ENCODE peak calls at places on chromosomes 3 and 15, in seven cellular contexts. One of them, this sample, is unnamed.

GRCh38 chr3:4731543-4732111 is 238.5 kb downstream of the ITPR1 start:
- DNase-seq in tibial nerve: no peak
- DNase-seq in H1: no peak
- DNase-seq in A549: no peak
- DNase-seq in spleen: no peak
- DNase-seq in heart left ventricle: no peak
- DNase-seq in body of pancreas: no peak
- DNase-seq in this sample: no peak

GRCh38 chr15:36495464-36495863 is 84.0 kb upstream of the CDIN1 start:
- DNase-seq in tibial nerve: no peak
- DNase-seq in spleen: no peak
- DNase-seq in H1: no peak
- DNase-seq in body of pancreas: no peak
- DNase-seq in A549: no peak
- DNase-seq in heart left ventricle: no peak
- DNase-seq in this sample: no peak

GRCh38 chr3:52245322-52246263 is at the start of gene PPM1M:
- DNase-seq in spleen: peak
- DNase-seq in H1: no peak
- DNase-seq in A549: peak
- DNase-seq in body of pancreas: peak
- DNase-seq in heart left ventricle: peak
- DNase-seq in tibial nerve: no peak
- DNase-seq in this sample: peak

GRCh38 chr3:2495746-2496145 is 397.1 kb downstream of the CNTN4 start:
- DNase-seq in H1: no peak
- DNase-seq in body of pancreas: no peak
- DNase-seq in A549: no peak
- DNase-seq in heart left ventricle: no peak
- DNase-seq in tibial nerve: no peak
- DNase-seq in spleen: no peak
- DNase-seq in this sample: no peak

GRCh38 chr3:100561459-100562158 is 47.8 kb upstream of the ADGRG7 start:
- DNase-seq in H1: peak
- DNase-seq in A549: no peak
- DNase-seq in heart left ventricle: no peak
- DNase-seq in spleen: no peak
- DNase-seq in tibial nerve: no peak
- DNase-seq in body of pancreas: no peak
- DNase-seq in this sample: no peak

GRCh38 chr3:69294014-69294771 is 91.7 kb downstream of the FRMD4B start:
- DNase-seq in H1: no peak
- DNase-seq in body of pancreas: peak
- DNase-seq in spleen: no peak
- DNase-seq in A549: peak
- DNase-seq in heart left ventricle: no peak
- DNase-seq in tibial nerve: no peak
- DNase-seq in this sample: no peak

GRCh38 chr3:171906951-171907676 is 64.0 kb downstream of the TMEM212 start:
- DNase-seq in H1: no peak
- DNase-seq in tibial nerve: no peak
- DNase-seq in heart left ventricle: no peak
- DNase-seq in body of pancreas: no peak
- DNase-seq in A549: no peak
- DNase-seq in spleen: no peak
- DNase-seq in this sample: no peak

GRCh38 chr15:99731336-99732267 is 1.6 kb downstream of the LYSMD4 start:
- DNase-seq in spleen: no peak
- DNase-seq in H1: no peak
- DNase-seq in body of pancreas: peak
- DNase-seq in heart left ventricle: no peak
- DNase-seq in A549: no peak
- DNase-seq in tibial nerve: no peak
- DNase-seq in this sample: no peak

GRCh38 chr15:80906159-80906775 is 83.4 kb downstream of the MESD start:
- DNase-seq in body of pancreas: no peak
- DNase-seq in spleen: no peak
- DNase-seq in H1: no peak
- DNase-seq in A549: peak
- DNase-seq in heart left ventricle: no peak
- DNase-seq in tibial nerve: no peak
- DNase-seq in this sample: no peak

GRCh38 chr3:133973249-133973980 is 56.3 kb downstream of the SLCO2A1 start:
- DNase-seq in H1: no peak
- DNase-seq in tibial nerve: no peak
- DNase-seq in spleen: peak
- DNase-seq in heart left ventricle: no peak
- DNase-seq in A549: no peak
- DNase-seq in body of pancreas: no peak
- DNase-seq in this sample: no peak

GRCh38 chr3:37067577-37067976 is 74.3 kb downstream of the MLH1 start:
- DNase-seq in spleen: no peak
- DNase-seq in tibial nerve: no peak
- DNase-seq in body of pancreas: no peak
- DNase-seq in heart left ventricle: no peak
- DNase-seq in A549: no peak
- DNase-seq in H1: no peak
- DNase-seq in this sample: no peak

GRCh38 chr3:181971424-181971823 is 259.7 kb downstream of the SOX2 start:
- DNase-seq in A549: no peak
- DNase-seq in spleen: no peak
- DNase-seq in tibial nerve: no peak
- DNase-seq in H1: no peak
- DNase-seq in heart left ventricle: no peak
- DNase-seq in body of pancreas: no peak
- DNase-seq in this sample: no peak

GRCh38 chr3:122508135-122508914 is 6.4 kb downstream of the KPNA1 start:
- DNase-seq in A549: no peak
- DNase-seq in tibial nerve: no peak
- DNase-seq in H1: no peak
- DNase-seq in spleen: no peak
- DNase-seq in heart left ventricle: no peak
- DNase-seq in body of pancreas: no peak
- DNase-seq in this sample: no peak

GRCh38 chr3:184249412-184250166 is at the start of gene EEF1AKMT4:
- DNase-seq in H1: peak
- DNase-seq in body of pancreas: peak
- DNase-seq in heart left ventricle: peak
- DNase-seq in tibial nerve: peak
- DNase-seq in spleen: peak
- DNase-seq in A549: peak
- DNase-seq in this sample: peak

GRCh38 chr3:184250167-184250828 is 826 bp downstream of the EEF1AKMT4 start:
- DNase-seq in A549: peak
- DNase-seq in spleen: peak
- DNase-seq in H1: peak
- DNase-seq in tibial nerve: peak
- DNase-seq in heart left ventricle: peak
- DNase-seq in body of pancreas: peak
- DNase-seq in this sample: peak

DNA sequence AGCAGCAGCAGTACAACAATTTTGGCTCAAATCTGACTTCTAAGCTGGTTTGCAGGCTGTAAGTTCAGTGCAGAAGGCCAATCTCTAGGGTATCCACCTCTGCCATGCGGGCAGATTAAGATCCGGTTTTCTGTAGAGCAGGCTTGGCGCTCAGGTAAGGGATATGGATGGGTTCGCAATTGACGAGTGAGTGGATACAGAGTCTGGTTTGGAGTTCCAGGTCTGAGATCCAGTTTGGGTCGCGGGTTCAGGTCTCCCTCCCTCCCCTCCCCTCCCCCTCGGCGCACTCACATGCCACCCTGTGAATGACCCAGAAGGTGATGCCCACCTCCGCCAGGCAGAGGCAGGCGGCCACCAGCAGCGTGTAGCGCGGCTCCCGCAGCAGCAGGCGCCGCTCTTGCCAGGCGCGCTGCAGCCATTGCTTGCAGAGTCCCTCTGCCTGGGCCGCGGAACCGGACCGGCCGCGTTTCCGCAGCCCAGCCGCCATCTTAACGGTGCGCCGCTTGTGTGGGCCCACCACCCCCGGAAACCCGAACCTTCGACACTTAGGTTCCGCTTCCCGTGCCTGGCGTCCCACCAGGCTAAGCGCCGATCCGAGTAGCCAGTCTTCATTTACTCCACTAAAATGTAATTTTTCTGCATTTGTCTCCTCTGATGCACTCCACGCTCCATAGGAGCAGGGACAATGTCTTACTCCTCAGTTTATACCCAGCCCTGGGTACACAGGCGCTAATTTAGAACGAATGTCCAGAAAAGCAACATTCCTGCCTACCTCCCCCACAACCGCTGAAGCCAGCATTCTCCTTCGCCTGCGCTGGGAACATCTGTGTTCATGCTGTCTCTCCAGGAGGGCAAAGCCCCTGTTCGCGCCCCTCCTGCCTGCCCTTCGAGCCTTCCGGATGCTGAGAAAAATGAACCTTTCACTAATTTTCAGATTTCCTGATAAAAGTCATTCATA is at the start of gene ALG3:
- DNase-seq in spleen: peak
- DNase-seq in A549: peak
- DNase-seq in tibial nerve: peak
- DNase-seq in H1: no peak
- DNase-seq in heart left ventricle: peak
- DNase-seq in body of pancreas: peak
- DNase-seq in this sample: peak
- TF ChIP-seq POLR2A in spleen: no peak
- TF ChIP-seq POLR2A in A549: peak
- TF ChIP-seq POLR2A in tibial nerve: peak
- TF ChIP-seq POLR2A in H1: peak
- TF ChIP-seq POLR2A in heart left ventricle: peak
- TF ChIP-seq POLR2A in body of pancreas: peak
- TF ChIP-seq POLR2A in this sample: peak

GRCh38 chr3:140436421-140436820 is 241.4 kb upstream of the TRIM42 start:
- DNase-seq in tibial nerve: no peak
- DNase-seq in H1: no peak
- DNase-seq in A549: no peak
- DNase-seq in heart left ventricle: no peak
- DNase-seq in spleen: no peak
- DNase-seq in body of pancreas: no peak
- DNase-seq in this sample: no peak
- TF ChIP-seq POLR2A in tibial nerve: no peak
- TF ChIP-seq POLR2A in H1: no peak
- TF ChIP-seq POLR2A in A549: no peak
- TF ChIP-seq POLR2A in heart left ventricle: no peak
- TF ChIP-seq POLR2A in spleen: no peak
- TF ChIP-seq POLR2A in body of pancreas: no peak
- TF ChIP-seq POLR2A in this sample: no peak

GRCh38 chr3:169145551-169145950 is 518.0 kb downstream of the MECOM start:
- DNase-seq in spleen: no peak
- DNase-seq in body of pancreas: no peak
- DNase-seq in tibial nerve: no peak
- DNase-seq in H1: no peak
- DNase-seq in A549: no peak
- DNase-seq in heart left ventricle: no peak
- DNase-seq in this sample: peak

GRCh38 chr3:169144691-169145090 is 518.8 kb downstream of the MECOM start:
- DNase-seq in tibial nerve: no peak
- DNase-seq in body of pancreas: no peak
- DNase-seq in A549: no peak
- DNase-seq in heart left ventricle: no peak
- DNase-seq in H1: no peak
- DNase-seq in spleen: no peak
- DNase-seq in this sample: peak

GRCh38 chr3:169146866-169147245 is 516.7 kb downstream of the MECOM start:
- DNase-seq in tibial nerve: no peak
- DNase-seq in spleen: no peak
- DNase-seq in A549: no peak
- DNase-seq in body of pancreas: no peak
- DNase-seq in H1: no peak
- DNase-seq in heart left ventricle: no peak
- DNase-seq in this sample: no peak

GRCh38 chr3:169147246-169148008 is 516.1 kb downstream of the MECOM start:
- DNase-seq in A549: peak
- DNase-seq in heart left ventricle: peak
- DNase-seq in H1: peak
- DNase-seq in spleen: peak
- DNase-seq in body of pancreas: peak
- DNase-seq in tibial nerve: no peak
- DNase-seq in this sample: peak

DNA sequence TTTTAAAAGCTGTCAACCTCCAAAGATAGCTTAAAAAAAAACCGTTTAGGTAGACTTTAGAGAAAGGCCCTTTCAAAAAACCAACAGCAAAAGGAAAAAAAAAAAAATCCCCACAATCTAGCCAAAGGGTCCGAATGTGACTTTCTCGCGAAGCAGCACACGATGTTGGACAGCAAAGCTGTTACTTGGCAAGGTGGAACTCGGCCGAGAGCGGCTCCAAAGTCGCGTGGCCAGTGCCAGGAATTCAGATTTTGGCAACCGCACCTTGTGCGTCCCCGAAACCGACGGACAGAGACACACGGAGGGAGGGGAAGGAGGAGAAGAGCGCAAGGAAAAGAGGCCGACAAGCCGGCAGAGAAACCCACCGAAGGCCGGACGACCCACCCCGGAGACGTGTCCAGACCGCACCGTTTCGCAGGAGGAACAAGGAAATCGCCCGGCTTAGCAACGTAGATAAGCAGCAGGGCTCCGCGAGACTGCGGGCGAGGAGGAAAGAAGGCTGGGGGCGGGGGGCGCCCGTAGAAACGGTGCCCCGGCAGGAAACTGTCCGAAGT is 517.3 kb downstream of the MECOM start:
- DNase-seq in tibial nerve: no peak
- DNase-seq in body of pancreas: peak
- DNase-seq in A549: no peak
- DNase-seq in H1: no peak
- DNase-seq in spleen: peak
- DNase-seq in heart left ventricle: peak
- DNase-seq in this sample: peak
- TF ChIP-seq POLR2A in tibial nerve: no peak
- TF ChIP-seq POLR2A in body of pancreas: peak
- TF ChIP-seq POLR2A in A549: no peak
- TF ChIP-seq POLR2A in H1: no peak
- TF ChIP-seq POLR2A in spleen: no peak
- TF ChIP-seq POLR2A in heart left ventricle: peak
- TF ChIP-seq POLR2A in this sample: peak

GRCh38 chr15:66187271-66187670 is 66.3 kb downstream of the MEGF11 start:
- DNase-seq in H1: no peak
- DNase-seq in spleen: peak
- DNase-seq in A549: no peak
- DNase-seq in heart left ventricle: no peak
- DNase-seq in tibial nerve: no peak
- DNase-seq in body of pancreas: no peak
- DNase-seq in this sample: no peak

GRCh38 chr15:66188464-66188863 is 65.1 kb downstream of the MEGF11 start:
- DNase-seq in H1: no peak
- DNase-seq in body of pancreas: peak
- DNase-seq in A549: no peak
- DNase-seq in spleen: no peak
- DNase-seq in tibial nerve: no peak
- DNase-seq in heart left ventricle: no peak
- DNase-seq in this sample: no peak

GRCh38 chr15:66193066-66193465 is 60.5 kb downstream of the MEGF11 start:
- DNase-seq in heart left ventricle: no peak
- DNase-seq in H1: no peak
- DNase-seq in body of pancreas: no peak
- DNase-seq in spleen: no peak
- DNase-seq in A549: no peak
- DNase-seq in tibial nerve: no peak
- DNase-seq in this sample: no peak

GRCh38 chr15:66186049-66186825 is 67.3 kb downstream of the MEGF11 start:
- DNase-seq in tibial nerve: no peak
- DNase-seq in spleen: peak
- DNase-seq in A549: no peak
- DNase-seq in H1: no peak
- DNase-seq in heart left ventricle: no peak
- DNase-seq in body of pancreas: no peak
- DNase-seq in this sample: no peak

GRCh38 chr15:66189291-66189690 is 64.3 kb downstream of the MEGF11 start:
- DNase-seq in tibial nerve: no peak
- DNase-seq in H1: no peak
- DNase-seq in spleen: no peak
- DNase-seq in heart left ventricle: no peak
- DNase-seq in A549: no peak
- DNase-seq in body of pancreas: no peak
- DNase-seq in this sample: no peak
- TF ChIP-seq POLR2A in tibial nerve: no peak
- TF ChIP-seq POLR2A in H1: no peak
- TF ChIP-seq POLR2A in spleen: no peak
- TF ChIP-seq POLR2A in heart left ventricle: no peak
- TF ChIP-seq POLR2A in A549: no peak
- TF ChIP-seq POLR2A in body of pancreas: no peak
- TF ChIP-seq POLR2A in this sample: no peak

This sample was measured in endothelial cell of umbilical vein.